ENCODE peak calls at places on chromosomes 13 and 19, in four cellular contexts. W, O, L and J are unnamed samples.

GRCh38 chr13:45138282-45138681 is 18.0 kb downstream of the GTF2F2 start:
- DNase-seq in O (no peak), W (no peak), L (no peak), J (no peak)

GRCh38 chr13:23969672-23970071 is 72.4 kb upstream of the C1QTNF9B start:
- DNase-seq in L (no peak), O (no peak), W (no peak), J (no peak)

GRCh38 chr19:44845612-44846454 is at the start of gene NECTIN2:
- DNase-seq in L (peak; percentile 100), O (peak; percentile 97), W (peak; percentile 56), J (peak; percentile 100)

GRCh38 chr19:17052439-17052838 is 22.8 kb downstream of the HAUS8 start:
- DNase-seq in W (no peak), L (no peak), O (no peak), J (peak; percentile 38)

GRCh38 chr19:15673176-15673654 is 328 bp downstream of the CYP4F12 start:
- DNase-seq in W (no peak), L (no peak), O (no peak), J (no peak)

GRCh38 chr13:80452279-80452678 is 111.4 kb upstream of the SPRY2 start:
- DNase-seq in W (no peak), O (no peak), L (no peak), J (no peak)

GRCh38 chr19:46015080-46015960 is 7.5 kb downstream of the PGLYRP1 start:
- DNase-seq in L (peak; percentile 72), O (peak; percentile 73), W (peak; percentile 48), J (peak; percentile 46)

GRCh38 chr19:5547881-5548280 is 19.9 kb downstream of the TINCR start:
- DNase-seq in L (no peak), W (no peak), O (peak; percentile 47), J (no peak)

GRCh38 chr13:80297094-80297493 is 43.8 kb downstream of the SPRY2 start:
- DNase-seq in W (no peak), O (no peak), L (no peak), J (no peak)

GRCh38 chr13:42283574-42283973 is 11.6 kb downstream of the AKAP11 start:
- DNase-seq in L (no peak), O (no peak), W (no peak), J (no peak)

GRCh38 chr13:50911051-50911690 is 1.6 kb downstream of the RNASEH2B start:
- DNase-seq in W (no peak), O (peak; percentile 31), L (no peak), J (no peak)

GRCh38 chr19:35267818-35268545 is 780 bp upstream of the USF2 start:
- DNase-seq in W (peak; percentile 60), L (peak; percentile 90), O (peak; percentile 93), J (peak; percentile 75)

GRCh38 chr13:100658363-100658762 is 16.2 kb downstream of the TMTC4 start:
- DNase-seq in L (no peak), W (no peak), O (no peak), J (no peak)

GRCh38 chr19:37413243-37414084 is 42.6 kb downstream of the ZNF527 start:
- DNase-seq in O (no peak), L (no peak), W (no peak), J (no peak)

GRCh38 chr19:53881482-53882390 is at the start of gene PRKCG:
- DNase-seq in O (peak; percentile 68), L (peak; percentile 69), W (peak; percentile 58), J (peak; percentile 40)

GRCh38 chr19:18848860-18849661 is 17.3 kb downstream of the UPF1 start:
- DNase-seq in L (peak; percentile 84), O (no peak), W (no peak), J (peak; percentile 70)

GRCh38 chr13:114263590-114263989 is 17.8 kb upstream of the UPF3A start:
- DNase-seq in W (peak; percentile 11), L (no peak), O (no peak), J (no peak)

GRCh38 chr19:31220540-31220939 is 128.7 kb downstream of the TSHZ3 start:
- DNase-seq in O (peak; percentile 15), W (no peak), L (no peak), J (no peak)

GRCh38 chr19:6876790-6877189 is 10.6 kb upstream of the ADGRE1 start:
- DNase-seq in L (no peak), O (no peak), W (no peak), J (no peak)

GRCh38 chr19:34120846-34121639 is 51.3 kb upstream of the LSM14A start:
- DNase-seq in O (peak; percentile 45), W (peak; percentile 6), L (no peak), J (no peak)

GRCh38 chr19:57623091-57623490 is 9.0 kb downstream of the ZNF134 start:
- DNase-seq in L (no peak), W (no peak), O (no peak), J (no peak)

GRCh38 chr13:97212540-97213146 is 9.5 kb upstream of the MBNL2 start:
- DNase-seq in W (no peak), O (no peak), L (no peak), J (no peak)

GRCh38 chr13:79485014-79485441 is 4.1 kb downstream of the NDFIP2 start:
- DNase-seq in L (no peak), W (no peak), O (no peak), J (no peak)

GRCh38 chr13:43545317-43545874 is 241.4 kb downstream of the ENOX1 start:
- DNase-seq in O (no peak), L (no peak), W (no peak), J (no peak)

GRCh38 chr13:107518292-107518691 is 697.0 kb downstream of the LIG4 start:
- DNase-seq in L (no peak), W (no peak), O (no peak), J (no peak)